ENCODE peak calls at places on chromosomes 2 and 18, in eight cellular contexts. K, T, H, X, L, W, R and P are unnamed samples.

GRCh38 chr2:208573559-208573958 is 167.0 kb downstream of the PTH2R start:
- DNase-seq in K (no peak), R (no peak), X (no peak), L (no peak), H (no peak), W (no peak), T (no peak), P (no peak)

GRCh38 chr18:57210711-57211411 is 64.0 kb downstream of the BOD1L2 start:
- DNase-seq in W (no peak), X (no peak), H (no peak), T (no peak), R (no peak), K (no peak), L (no peak), P (peak; percentile 50)

GRCh38 chr18:59748628-59749360 is 51.6 kb upstream of the CCBE1 start:
- DNase-seq in W (no peak), T (no peak), H (no peak), K (no peak), L (no peak), X (no peak), R (peak; percentile 68), P (peak; percentile 81)

GRCh38 chr2:68832161-68832869 is 38.9 kb downstream of the BMP10 start:
- DNase-seq in X (peak; percentile 42), K (peak; percentile 43), T (peak; percentile 77), H (peak; percentile 32), R (peak; percentile 48), L (peak; percentile 75), W (no peak), P (peak; percentile 74)

GRCh38 chr2:161844845-161845244 is 220.6 kb downstream of the SLC4A10 start:
- DNase-seq in W (peak; percentile 75), K (no peak), H (no peak), R (no peak), L (no peak), T (no peak), X (no peak), P (peak; percentile 15)

GRCh38 chr2:9156483-9156882 is 50.1 kb upstream of the ASAP2 start:
- DNase-seq in X (no peak), R (no peak), T (no peak), W (no peak), K (no peak), H (no peak), L (no peak), P (no peak)

GRCh38 chr2:132037527-132038178 is 124.1 kb downstream of the ANKRD30BL start:
- DNase-seq in R (peak; percentile 16), T (peak; percentile 27), L (no peak), H (peak; percentile 35), X (peak; percentile 11), K (no peak), W (peak; percentile 67), P (no peak)

GRCh38 chr2:26033270-26033768 is 565 bp upstream of the RAB10 start:
- DNase-seq in R (peak; percentile 86), T (peak; percentile 85), L (no peak), W (peak; percentile 99), K (no peak), X (no peak), H (peak; percentile 76), P (peak; percentile 87)

GRCh38 chr2:39380525-39381150 is 56.4 kb downstream of the MAP4K3 start:
- DNase-seq in R (no peak), W (peak; percentile 27), T (no peak), H (no peak), K (no peak), L (no peak), X (no peak), P (peak; percentile 25)

GRCh38 chr2:12606472-12607000 is 110.2 kb upstream of the TRIB2 start:
- DNase-seq in K (no peak), L (no peak), T (peak; percentile 23), W (no peak), H (no peak), R (no peak), X (no peak), P (peak; percentile 61)

GRCh38 chr2:183078163-183078466 is 432 bp upstream of the DUSP19 start:
- DNase-seq in K (no peak), X (peak; percentile 48), T (peak; percentile 44), L (no peak), H (no peak), W (no peak), R (no peak), P (no peak)

GRCh38 chr2:38173690-38174089 is 97.7 kb upstream of the CYP1B1 start:
- DNase-seq in H (no peak), K (no peak), R (no peak), T (no peak), L (no peak), X (no peak), W (no peak), P (no peak)

GRCh38 chr18:8045890-8046289 is 478.8 kb downstream of the PTPRM start:
- DNase-seq in K (no peak), L (no peak), R (no peak), X (no peak), T (no peak), W (no peak), H (no peak), P (no peak)

GRCh38 chr2:18178736-18179349 is 300.4 kb downstream of the KCNS3 start:
- DNase-seq in X (no peak), R (peak; percentile 68), L (peak; percentile 54), K (peak; percentile 62), H (peak; percentile 36), W (peak; percentile 68), T (no peak), P (peak; percentile 79)

GRCh38 chr2:46075848-46076247 is 221.4 kb upstream of the EPAS1 start:
- DNase-seq in W (no peak), T (no peak), L (no peak), R (peak; percentile 51), X (no peak), H (no peak), K (no peak), P (peak; percentile 14)

GRCh38 chr2:131127076-131127475 is 21.9 kb downstream of the PLEKHB2 start:
- DNase-seq in X (no peak), R (no peak), W (no peak), H (no peak), K (no peak), L (no peak), T (no peak), P (no peak)

GRCh38 chr2:27960237-27960912 is 69.8 kb downstream of the BABAM2 start:
- DNase-seq in H (no peak), R (peak; percentile 91), L (no peak), T (no peak), K (no peak), W (no peak), X (no peak), P (peak; percentile 81)

GRCh38 chr2:102618452-102619413 is 620 bp upstream of the SLC9A2 start:
- DNase-seq in K (peak; percentile 3), W (peak; percentile 57), R (no peak), H (no peak), T (peak; percentile 26), X (no peak), L (peak; percentile 51), P (peak; percentile 43)

GRCh38 chr2:65064728-65065552 is 8.7 kb downstream of the CEP68 start:
- DNase-seq in H (peak; percentile 79), X (peak; percentile 55), L (peak; percentile 64), W (peak; percentile 42), R (peak; percentile 74), T (peak; percentile 80), K (peak; percentile 80), P (peak; percentile 84)

GRCh38 chr18:21853020-21853419 is 112.4 kb downstream of the MIB1 start:
- DNase-seq in L (no peak), H (no peak), X (no peak), K (peak; percentile 26), T (no peak), R (no peak), W (no peak), P (no peak)

GRCh38 chr2:69957970-69958369 is 3.5 kb downstream of the ASPRV1 start:
- DNase-seq in K (no peak), L (no peak), X (no peak), T (no peak), W (peak; percentile 10), H (peak; percentile 37), R (no peak), P (no peak)

GRCh38 chr18:77223221-77223639 is 26.4 kb upstream of the GALR1 start:
- DNase-seq in K (no peak), X (no peak), L (peak; percentile 56), T (no peak), R (no peak), H (no peak), W (no peak), P (peak; percentile 50)

GRCh38 chr2:231278868-231279267 is 80.4 kb downstream of the ARMC9 start:
- DNase-seq in X (no peak), T (no peak), L (no peak), H (no peak), R (no peak), W (no peak), K (no peak), P (no peak)

GRCh38 chr18:58044370-58045264 is 591 bp downstream of the NEDD4L start:
- DNase-seq in R (peak; percentile 42), X (peak; percentile 51), K (no peak), L (peak; percentile 62), W (peak; percentile 91), T (peak; percentile 64), H (peak; percentile 52), P (peak; percentile 35)

GRCh38 chr2:208250401-208250800 is 4.5 kb downstream of the IDH1 start:
- DNase-seq in L (no peak), W (no peak), H (no peak), T (no peak), K (no peak), X (no peak), R (no peak), P (peak; percentile 51)

GRCh38 chr2:187684181-187684580 is 129.9 kb upstream of the TFPI start:
- DNase-seq in L (no peak), H (no peak), W (no peak), X (no peak), K (no peak), R (no peak), T (no peak), P (no peak)

GRCh38 chr2:26471766-26472706 is 5.9 kb downstream of the OTOF start:
- DNase-seq in T (no peak), K (no peak), H (no peak), W (no peak), X (no peak), L (no peak), R (no peak), P (no peak)

GRCh38 chr2:128536925-128537620 is 218.4 kb upstream of the HS6ST1 start:
- DNase-seq in L (no peak), K (no peak), R (no peak), T (no peak), H (no peak), W (no peak), X (no peak), P (peak; percentile 71)